ENCODE peak calls at places on chromosome 16, in five cellular contexts. X, U, M, R and Y are unnamed samples.

GRCh38 chr16:87129771-87130170 is 187.4 kb downstream of the C16orf95 start:
- DNase-seq in M (peak; percentile 37), X (no peak), U (no peak), R (no peak), Y (no peak)

GRCh38 chr16:73878616-73879015 is 418.0 kb upstream of the PSMD7 start:
- DNase-seq in M (peak; percentile 76), U (peak; percentile 68), R (peak; percentile 27), X (peak; percentile 39), Y (peak; percentile 75)

GRCh38 chr16:18829221-18829620 is 27.9 kb upstream of the ARL6IP1 start:
- DNase-seq in R (no peak), X (no peak), M (no peak), U (no peak), Y (no peak)

GRCh38 chr16:88505405-88506082 is 52.5 kb downstream of the ZFPM1 start:
- DNase-seq in U (no peak), X (no peak), M (no peak), R (peak; percentile 69), Y (peak; percentile 7)

GRCh38 chr16:85105475-85105874 is 6.8 kb downstream of the CIBAR2 start:
- DNase-seq in U (no peak), R (no peak), M (no peak), X (no peak), Y (no peak)

GRCh38 chr16:84396537-84397008 is 28.2 kb downstream of the ATP2C2 start:
- DNase-seq in U (no peak), M (peak; percentile 5), R (peak; percentile 77), X (no peak), Y (peak; percentile 5)

GRCh38 chr16:57590654-57591085 is 37.8 kb upstream of the ADGRG1 start:
- DNase-seq in U (peak; percentile 8), M (peak; percentile 80), R (peak; percentile 63), X (no peak), Y (peak; percentile 68)

GRCh38 chr16:84940670-84941551 is 70.4 kb downstream of the ZDHHC7 start:
- DNase-seq in U (peak; percentile 21), R (no peak), M (no peak), X (no peak), Y (peak; percentile 84)

GRCh38 chr16:84153660-84154214 is 8.6 kb downstream of the DNAAF1 start:
- DNase-seq in M (peak; percentile 16), U (no peak), R (no peak), X (no peak), Y (peak; percentile 39)

GRCh38 chr16:66705790-66706505 is 9.4 kb upstream of the CMTM4 start:
- DNase-seq in U (no peak), X (no peak), M (peak; percentile 44), R (no peak), Y (peak; percentile 59)

GRCh38 chr16:73615256-73615655 is 567.3 kb upstream of the ZFHX3 start:
- DNase-seq in U (no peak), X (no peak), M (no peak), R (no peak), Y (no peak)

GRCh38 chr16:85316321-85316919 is 204.1 kb upstream of the CIBAR2 start:
- DNase-seq in R (peak; percentile 79), U (no peak), M (peak; percentile 51), X (no peak), Y (peak; percentile 65)

GRCh38 chr16:50669741-50670140 is 11.4 kb downstream of the SNX20 start:
- DNase-seq in X (no peak), U (no peak), R (no peak), M (no peak), Y (no peak)

GRCh38 chr16:85176541-85177447 is 64.5 kb upstream of the CIBAR2 start:
- DNase-seq in X (no peak), R (no peak), U (no peak), M (peak; percentile 52), Y (no peak)

GRCh38 chr16:3143189-3143588 is 8.4 kb downstream of the ZNF213 start:
- DNase-seq in R (no peak), U (no peak), M (no peak), X (no peak), Y (no peak)

GRCh38 chr16:69711115-69711740 is 15.1 kb downstream of the NQO1 start:
- DNase-seq in M (peak; percentile 81), U (peak; percentile 46), R (no peak), X (peak; percentile 56), Y (peak; percentile 43)

GRCh38 chr16:1524366-1524765 is 9.1 kb upstream of the TMEM204 start:
- DNase-seq in X (no peak), M (no peak), U (no peak), R (no peak), Y (no peak)

GRCh38 chr16:10388987-10389386 is 3.1 kb downstream of the ATF7IP2 start:
- DNase-seq in U (no peak), M (no peak), R (no peak), X (no peak), Y (no peak)

GRCh38 chr16:21001262-21001661 is 100.7 kb downstream of the LYRM1 start:
- DNase-seq in U (no peak), R (peak; percentile 18), X (no peak), M (peak; percentile 4), Y (peak; percentile 16)

GRCh38 chr16:75104836-75105235 is 11.7 kb downstream of the LDHD start:
- DNase-seq in U (no peak), R (no peak), M (no peak), X (no peak), Y (no peak)

GRCh38 chr16:25198021-25198420 is 18.7 kb upstream of the AQP8 start:
- DNase-seq in M (peak; percentile 18), R (peak; percentile 25), U (no peak), X (no peak), Y (no peak)

GRCh38 chr16:57653936-57654335 is 14.2 kb upstream of the ADGRG3 start:
- DNase-seq in M (no peak), R (no peak), X (no peak), U (no peak), Y (no peak)

GRCh38 chr16:68605746-68606145 is 39.4 kb upstream of the CDH3 start:
- DNase-seq in M (no peak), R (no peak), X (no peak), U (no peak), Y (no peak)

GRCh38 chr16:7345423-7345822 is 12.8 kb downstream of the RBFOX1 start:
- DNase-seq in M (no peak), U (no peak), R (no peak), X (no peak), Y (no peak)

GRCh38 chr16:46961373-46962353 is 11.8 kb downstream of the DNAJA2 start:
- DNase-seq in R (no peak), U (no peak), M (peak; percentile 43), X (no peak), Y (no peak)

GRCh38 chr16:5461574-5461973 is 364.0 kb upstream of the EEF2KMT start:
- DNase-seq in X (no peak), M (no peak), R (no peak), U (no peak), Y (no peak)

GRCh38 chr16:8866118-8866883 is 2.5 kb downstream of the CARHSP1 start:
- DNase-seq in R (no peak), U (no peak), M (no peak), X (no peak), Y (peak; percentile 49)

GRCh38 chr16:89599451-89599858 is 14.0 kb upstream of the DPEP1 start:
- DNase-seq in U (no peak), M (no peak), X (no peak), R (peak; percentile 65), Y (no peak)
- TF ChIP-seq CTCF in U (peak; percentile 31), M (peak; percentile 41), X (peak; percentile 13), R (peak; percentile 51), Y (peak; percentile 25)

DNA sequence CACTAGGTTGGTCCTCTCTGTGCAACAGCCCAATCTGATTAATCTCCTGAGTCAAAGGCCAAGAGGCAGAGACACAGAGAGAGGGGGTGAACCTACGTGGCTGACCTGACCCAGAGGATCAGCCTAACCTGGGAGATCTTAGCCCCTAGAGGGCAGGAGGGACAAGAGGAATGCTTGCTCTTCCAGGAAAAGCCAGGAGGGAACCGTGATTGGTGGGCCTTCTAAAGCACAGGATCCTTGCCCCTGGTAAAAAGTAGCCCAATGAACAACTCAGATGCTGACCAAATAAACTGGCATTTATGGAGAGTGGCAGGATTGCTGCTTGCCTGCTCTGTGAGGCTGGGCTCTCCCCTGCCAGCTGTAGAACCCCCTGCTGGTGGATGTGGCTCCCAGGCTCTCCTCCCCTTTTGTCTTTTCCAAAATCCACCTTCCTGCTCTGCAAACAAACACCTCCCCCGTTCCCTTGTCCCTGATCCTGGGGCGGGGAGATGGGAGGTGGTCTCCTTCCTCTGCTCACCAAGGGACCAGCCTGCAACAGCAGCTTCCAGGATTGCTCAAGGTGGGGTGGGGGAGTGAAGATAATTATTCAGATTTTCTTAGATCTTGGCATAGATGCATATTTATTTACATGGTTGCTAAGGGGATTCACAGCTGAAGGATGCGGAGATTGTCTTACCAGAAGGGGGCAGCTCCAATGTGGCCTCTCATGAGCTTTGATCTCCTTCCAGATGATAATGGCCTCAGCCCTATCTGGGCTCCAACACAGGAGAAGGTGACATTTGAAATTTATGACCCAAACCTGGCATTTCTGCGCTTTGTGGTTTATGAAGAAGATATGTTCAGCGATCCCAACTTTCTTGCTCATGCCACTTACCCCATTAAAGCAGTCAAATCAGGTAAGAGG is 71.9 kb downstream of the SDR42E1 start:
- DNase-seq in R (no peak), U (no peak), X (no peak), M (no peak), Y (no peak)
- TF ChIP-seq CTCF in R (no peak), U (no peak), X (peak; percentile 1), M (no peak), Y (peak; percentile 11)

DNA sequence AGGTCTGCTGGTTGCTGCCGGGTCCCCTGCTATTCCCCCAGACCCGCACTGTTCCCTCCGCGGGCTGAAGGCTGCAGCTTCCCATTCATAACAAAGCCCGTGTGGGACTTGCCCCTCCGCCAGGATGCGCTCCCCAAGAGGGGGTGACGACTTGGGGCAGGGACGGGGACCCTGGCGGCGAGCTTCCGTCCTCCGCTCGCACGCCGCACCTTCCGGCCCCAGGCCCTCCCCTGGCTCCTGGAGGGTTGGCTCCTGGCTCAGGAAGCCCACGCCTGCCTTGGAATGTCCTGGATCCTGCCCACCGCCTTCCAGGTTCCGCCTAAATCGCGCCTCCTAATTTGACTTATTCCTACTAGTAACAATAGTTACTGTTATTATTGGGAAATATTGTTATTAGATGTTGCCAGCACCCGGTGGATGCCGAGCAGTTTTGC is 1.1 kb upstream of the TFAP4 start:
- DNase-seq in X (no peak), R (peak; percentile 74), M (peak; percentile 22), U (no peak), Y (peak; percentile 50)
- TF ChIP-seq CTCF in X (peak; percentile 34), R (peak; percentile 33), M (peak; percentile 32), U (peak; percentile 57), Y (peak; percentile 36)

DNA sequence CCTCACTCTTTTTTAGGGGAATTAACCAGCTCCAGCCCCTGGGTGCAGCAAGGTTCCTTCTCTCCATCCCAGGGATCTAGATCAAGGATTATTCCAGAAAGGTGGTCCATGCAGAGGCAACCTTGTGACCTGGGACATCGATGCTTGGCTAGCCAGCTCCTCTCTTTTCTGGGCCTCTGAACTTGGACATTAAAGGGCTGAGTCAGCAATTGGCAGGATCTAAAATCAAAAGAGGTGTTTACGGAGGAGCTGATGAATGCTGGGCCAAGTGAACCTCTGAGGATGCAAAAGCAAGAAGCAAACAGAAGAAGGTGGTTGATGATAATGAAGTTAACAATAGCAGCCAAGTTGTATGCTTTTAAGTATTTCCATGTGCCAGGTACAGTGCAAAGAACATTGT is 207.0 kb downstream of the MAF start:
- DNase-seq in M (no peak), U (no peak), X (no peak), R (no peak), Y (no peak)
- TF ChIP-seq CTCF in M (no peak), U (no peak), X (no peak), R (no peak), Y (no peak)